ENCODE peak calls at places on chromosome 12, in ten cellular contexts. W is fibroblast of the aortic adventitia; B is cardiac fibroblast; I is fibroblast of pulmonary artery; F is HFF-Myc; N is colonic mucosa; D is astrocyte of the spinal cord; Z is CD8-positive, alpha-beta T cell; C is left ventricle myocardium inferior; H is BJ. S is an unnamed sample.

GRCh38 chr12:57852620-57853509 is 6.3 kb upstream of the CTDSP2 start:
- DNase-seq in W (no peak), B (peak; percentile 37), I (no peak), F (no peak), N (no peak), D (no peak), Z (no peak), C (peak; percentile 56), H (no peak), S (no peak)

GRCh38 chr12:43835656-43836454 is at the start of gene TMEM117:
- DNase-seq in W (peak; percentile 34), B (peak; percentile 69), I (peak; percentile 45), F (no peak), N (peak; percentile 67), D (peak; percentile 47), Z (peak; percentile 68), C (peak; percentile 83), H (peak; percentile 9), S (peak; percentile 38)

GRCh38 chr12:10562306-10562933 is 51.0 kb downstream of the MAGOHB start:
- DNase-seq in W (peak; percentile 75), B (peak; percentile 68), I (peak; percentile 72), F (no peak), N (peak; percentile 40), D (peak; percentile 70), Z (no peak), C (no peak), H (no peak), S (peak; percentile 74)

GRCh38 chr12:4278582-4278939 is 5.0 kb downstream of the CCND2 start:
- DNase-seq in W (no peak), B (no peak), I (no peak), F (no peak), N (peak; percentile 80), D (no peak), Z (no peak), C (peak; percentile 76), H (no peak), S (no peak)

GRCh38 chr12:3236345-3237153 is 159.4 kb downstream of the TSPAN9 start:
- DNase-seq in W (peak; percentile 33), B (peak; percentile 52), I (peak; percentile 57), F (peak; percentile 61), N (peak; percentile 38), D (peak; percentile 62), Z (no peak), C (no peak), H (no peak), S (peak; percentile 79)

GRCh38 chr12:2833327-2833726 is 1.5 kb downstream of the NRIP2 start:
- DNase-seq in W (no peak), B (no peak), I (no peak), F (no peak), N (no peak), D (no peak), Z (no peak), C (no peak), H (no peak), S (no peak)

GRCh38 chr12:46402451-46402850 is 29.9 kb upstream of the SLC38A2 start:
- DNase-seq in W (peak; percentile 98), B (peak; percentile 94), I (peak; percentile 82), F (no peak), N (peak; percentile 41), D (peak; percentile 92), Z (no peak), C (no peak), H (peak; percentile 79), S (peak; percentile 48)

GRCh38 chr12:79764641-79765040 is 73.9 kb upstream of the PAWR start:
- DNase-seq in W (peak; percentile 27), B (no peak), I (no peak), F (no peak), N (no peak), D (no peak), Z (no peak), C (no peak), H (no peak), S (no peak)

GRCh38 chr12:42291680-42292079 is 34.2 kb downstream of the ZCRB1 start:
- DNase-seq in W (no peak), B (no peak), I (no peak), F (no peak), N (no peak), D (no peak), Z (no peak), C (no peak), H (no peak), S (no peak)

GRCh38 chr12:52867636-52868035 is 18.8 kb upstream of the KRT78 start:
- DNase-seq in W (no peak), B (no peak), I (no peak), F (no peak), N (peak; percentile 75), D (no peak), Z (peak; percentile 44), C (peak; percentile 73), H (no peak), S (no peak)

GRCh38 chr12:1859643-1860042 is 39.3 kb downstream of the LRTM2 start:
- DNase-seq in W (no peak), B (no peak), I (no peak), F (no peak), N (no peak), D (no peak), Z (no peak), C (no peak), H (no peak), S (peak; percentile 43)

GRCh38 chr12:58388261-58388660 is 446.9 kb downstream of the ATP23 start:
- DNase-seq in W (no peak), B (no peak), I (no peak), F (peak; percentile 19), N (no peak), D (no peak), Z (no peak), C (no peak), H (no peak), S (no peak)

GRCh38 chr12:1666685-1667162 is 24.1 kb upstream of the ADIPOR2 start:
- DNase-seq in W (no peak), B (no peak), I (no peak), F (no peak), N (peak; percentile 73), D (no peak), Z (no peak), C (no peak), H (no peak), S (no peak)

GRCh38 chr12:71935594-71935993 is 3.1 kb upstream of the TPH2 start:
- DNase-seq in W (no peak), B (no peak), I (no peak), F (no peak), N (no peak), D (no peak), Z (no peak), C (no peak), H (no peak), S (no peak)

DNA sequence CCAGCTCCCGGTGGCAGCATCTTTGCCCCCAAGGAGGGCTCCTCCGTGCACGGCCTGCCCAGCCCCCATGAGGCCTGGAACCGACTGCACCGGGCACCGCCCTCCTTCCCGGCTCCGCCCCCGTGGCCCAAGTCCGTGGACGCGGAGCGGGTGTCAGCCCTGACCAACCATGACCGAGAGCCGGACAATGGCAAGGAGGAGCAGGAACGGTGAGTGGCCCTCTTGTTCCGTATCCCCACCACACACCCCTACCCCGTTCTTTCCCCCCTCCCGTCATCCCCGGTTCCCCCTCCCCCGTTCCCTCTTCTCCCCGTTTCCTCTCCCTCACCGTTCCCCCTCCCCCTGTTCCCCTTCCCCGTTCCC is 28.3 kb downstream of the LRCOL1 start:
- DNase-seq in W (no peak), B (no peak), I (no peak), F (no peak), N (no peak), D (no peak), Z (no peak), C (no peak), H (no peak), S (no peak)
- H3K4me3 ChIP-seq in W (no peak overlapping the region), B (peak overlapping the region; percentile 36), I (no peak overlapping the region), F (no peak overlapping the region), N (no peak overlapping the region), D (no peak overlapping the region), Z (no peak overlapping the region), C (peak overlapping the region; percentile 56), H (no peak overlapping the region), S (no peak overlapping the region)

GRCh38 chr12:28374556-28374955 is 184.3 kb downstream of the CCDC91 start:
- DNase-seq in W (peak; percentile 57), B (peak; percentile 10), I (peak; percentile 33), F (no peak), N (no peak), D (peak; percentile 47), Z (no peak), C (no peak), H (no peak), S (peak; percentile 62)

GRCh38 chr12:28367326-28367725 is 177.1 kb downstream of the CCDC91 start:
- DNase-seq in W (no peak), B (no peak), I (no peak), F (no peak), N (no peak), D (no peak), Z (no peak), C (no peak), H (no peak), S (no peak)

GRCh38 chr12:28367993-28368392 is 177.7 kb downstream of the CCDC91 start:
- DNase-seq in W (no peak), B (no peak), I (no peak), F (no peak), N (no peak), D (no peak), Z (no peak), C (no peak), H (no peak), S (no peak)

GRCh38 chr12:28369483-28369882 is 179.2 kb downstream of the CCDC91 start:
- DNase-seq in W (no peak), B (no peak), I (no peak), F (no peak), N (no peak), D (no peak), Z (no peak), C (no peak), H (no peak), S (no peak)
- H3K4me3 ChIP-seq in W (no peak overlapping the region), B (no peak overlapping the region), I (no peak overlapping the region), F (no peak overlapping the region), N (no peak overlapping the region), D (no peak overlapping the region), Z (no peak overlapping the region), C (no peak overlapping the region), H (no peak overlapping the region), S (no peak overlapping the region)

GRCh38 chr12:120726510-120726793 is 826 bp downstream of the ACADS start:
- DNase-seq in W (no peak), B (no peak), I (no peak), F (no peak), N (no peak), D (no peak), Z (no peak), C (no peak), H (no peak), S (no peak)
- H3K4me3 ChIP-seq in W (peak overlapping the region; percentile 73), B (no peak overlapping the region), I (peak overlapping the region; percentile 60), F (peak overlapping the region; percentile 58), N (peak overlapping the region; percentile 70), D (no peak overlapping the region), Z (peak overlapping the region; percentile 49), C (peak overlapping the region; percentile 95), H (no peak overlapping the region), S (no peak overlapping the region)

DNA sequence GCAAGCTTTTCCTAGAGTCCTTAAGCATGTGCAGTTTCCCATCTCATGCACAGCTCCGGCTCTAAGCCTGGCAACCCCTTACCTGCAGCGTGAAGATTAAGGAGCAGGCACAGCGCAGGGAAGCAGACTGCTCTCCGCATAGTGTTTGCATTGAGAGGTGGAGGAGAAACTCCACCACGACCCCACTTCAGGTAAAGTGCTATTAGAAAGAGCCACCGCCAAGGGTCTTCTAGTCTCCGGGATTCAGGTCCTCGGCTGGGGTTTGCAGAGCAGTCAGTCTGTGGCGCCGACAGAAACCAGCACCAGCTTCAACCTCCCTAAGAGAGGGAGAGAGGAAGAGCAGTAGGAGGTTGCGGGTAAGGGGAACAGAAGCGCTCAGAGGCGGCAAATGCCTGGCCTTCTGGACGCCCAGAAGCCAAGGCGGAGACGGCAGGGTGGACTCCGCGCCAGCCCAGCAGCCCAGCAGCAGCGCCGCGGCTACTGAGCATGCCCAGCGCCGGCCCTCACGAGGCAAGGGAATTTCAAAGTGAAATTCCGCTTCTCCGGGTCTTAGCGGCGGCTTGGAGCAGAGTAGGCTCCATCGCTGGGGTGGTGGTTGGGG is at the start of gene PTPRR:
- DNase-seq in W (peak; percentile 1), B (peak; percentile 19), I (no peak), F (no peak), N (no peak), D (no peak), Z (no peak), C (no peak), H (no peak), S (peak; percentile 2)
- H3K4me3 ChIP-seq in W (peak within 1 kb of the TSS; percentile 32), B (peak within 1 kb of the TSS; percentile 19), I (no peak within 1 kb of the TSS), F (no peak within 1 kb of the TSS), N (no peak within 1 kb of the TSS), D (no peak within 1 kb of the TSS), Z (no peak within 1 kb of the TSS), C (peak within 1 kb of the TSS; percentile 9), H (no peak within 1 kb of the TSS), S (no peak within 1 kb of the TSS)